ENCODE peak calls at places on chromosomes 16 and 17, in ten cellular contexts. One of them, this sample, is unnamed.
A peak's percentile ranks its signal among the peaks of the same experiment; 100 is the strongest.

GRCh38 chr17:9805769-9806168 is 14.4 kb upstream of the DHRS7C start:
- DNase-seq in COR-L47: no peak
- DNase-seq in C1 segment of cervical spinal cord: no peak
- DNase-seq in kidney tubule cell: no peak
- DNase-seq in frontal cortex: no peak
- DNase-seq in mesothelial cell of epicardium: no peak
- DNase-seq in aorta: no peak
- DNase-seq in AG20443: no peak
- DNase-seq in cardiac fibroblast: no peak
- DNase-seq in mesenchymal stem cell: no peak
- DNase-seq in this sample: no peak

GRCh38 chr17:38451840-38452529 is 23.7 kb downstream of the ARHGAP23 start:
- DNase-seq in kidney tubule cell: peak; percentile 61
- DNase-seq in cardiac fibroblast: peak; percentile 97
- DNase-seq in mesothelial cell of epicardium: no peak
- DNase-seq in AG20443: peak; percentile 92
- DNase-seq in frontal cortex: no peak
- DNase-seq in aorta: no peak
- DNase-seq in mesenchymal stem cell: peak; percentile 94
- DNase-seq in COR-L47: no peak
- DNase-seq in C1 segment of cervical spinal cord: peak; percentile 9
- DNase-seq in this sample: no peak

GRCh38 chr16:69821844-69822173 is 59.7 kb downstream of the WWP2 start:
- DNase-seq in AG20443: no peak
- DNase-seq in kidney tubule cell: no peak
- DNase-seq in mesothelial cell of epicardium: no peak
- DNase-seq in frontal cortex: no peak
- DNase-seq in cardiac fibroblast: no peak
- DNase-seq in C1 segment of cervical spinal cord: no peak
- DNase-seq in aorta: no peak
- DNase-seq in mesenchymal stem cell: no peak
- DNase-seq in COR-L47: no peak
- DNase-seq in this sample: no peak

GRCh38 chr17:73071387-73071999 is 21.0 kb downstream of the SLC39A11 start:
- DNase-seq in mesenchymal stem cell: peak; percentile 68
- DNase-seq in frontal cortex: no peak
- DNase-seq in cardiac fibroblast: peak; percentile 45
- DNase-seq in COR-L47: no peak
- DNase-seq in C1 segment of cervical spinal cord: no peak
- DNase-seq in kidney tubule cell: no peak
- DNase-seq in AG20443: peak; percentile 80
- DNase-seq in aorta: no peak
- DNase-seq in mesothelial cell of epicardium: no peak
- DNase-seq in this sample: no peak

GRCh38 chr17:65279456-65279855 is 142.3 kb downstream of the RGS9 start:
- DNase-seq in mesothelial cell of epicardium: no peak
- DNase-seq in COR-L47: no peak
- DNase-seq in frontal cortex: no peak
- DNase-seq in AG20443: no peak
- DNase-seq in mesenchymal stem cell: no peak
- DNase-seq in cardiac fibroblast: no peak
- DNase-seq in aorta: no peak
- DNase-seq in C1 segment of cervical spinal cord: no peak
- DNase-seq in kidney tubule cell: no peak
- DNase-seq in this sample: no peak

GRCh38 chr17:6452471-6453266 is 8.4 kb downstream of the PIMREG start:
- DNase-seq in AG20443: no peak
- DNase-seq in mesothelial cell of epicardium: no peak
- DNase-seq in frontal cortex: no peak
- DNase-seq in COR-L47: no peak
- DNase-seq in C1 segment of cervical spinal cord: no peak
- DNase-seq in kidney tubule cell: no peak
- DNase-seq in cardiac fibroblast: no peak
- DNase-seq in aorta: no peak
- DNase-seq in mesenchymal stem cell: no peak
- DNase-seq in this sample: no peak

GRCh38 chr17:79607941-79608728 is 2.7 kb downstream of the RBFOX3 start:
- DNase-seq in cardiac fibroblast: peak; percentile 21
- DNase-seq in mesothelial cell of epicardium: peak; percentile 64
- DNase-seq in C1 segment of cervical spinal cord: no peak
- DNase-seq in kidney tubule cell: peak; percentile 61
- DNase-seq in mesenchymal stem cell: peak; percentile 15
- DNase-seq in COR-L47: no peak
- DNase-seq in AG20443: peak; percentile 79
- DNase-seq in aorta: no peak
- DNase-seq in frontal cortex: no peak
- DNase-seq in this sample: no peak

GRCh38 chr17:34254651-34255380 is at the start of gene CCL2:
- DNase-seq in C1 segment of cervical spinal cord: no peak
- DNase-seq in COR-L47: no peak
- DNase-seq in frontal cortex: no peak
- DNase-seq in kidney tubule cell: peak; percentile 93
- DNase-seq in mesothelial cell of epicardium: peak; percentile 53
- DNase-seq in AG20443: peak; percentile 72
- DNase-seq in cardiac fibroblast: peak; percentile 95
- DNase-seq in mesenchymal stem cell: peak; percentile 82
- DNase-seq in aorta: peak; percentile 85
- DNase-seq in this sample: no peak

GRCh38 chr17:75178453-75178852 is 4.3 kb downstream of the SUMO2 start:
- DNase-seq in mesothelial cell of epicardium: no peak
- DNase-seq in cardiac fibroblast: no peak
- DNase-seq in COR-L47: no peak
- DNase-seq in frontal cortex: no peak
- DNase-seq in AG20443: no peak
- DNase-seq in kidney tubule cell: no peak
- DNase-seq in C1 segment of cervical spinal cord: no peak
- DNase-seq in aorta: no peak
- DNase-seq in mesenchymal stem cell: no peak
- DNase-seq in this sample: no peak

GRCh38 chr16:56042416-56042815 is 148.9 kb upstream of the GNAO1 start:
- DNase-seq in COR-L47: no peak
- DNase-seq in mesothelial cell of epicardium: no peak
- DNase-seq in mesenchymal stem cell: no peak
- DNase-seq in kidney tubule cell: no peak
- DNase-seq in cardiac fibroblast: no peak
- DNase-seq in aorta: no peak
- DNase-seq in AG20443: no peak
- DNase-seq in C1 segment of cervical spinal cord: no peak
- DNase-seq in frontal cortex: no peak
- DNase-seq in this sample: no peak

GRCh38 chr17:41800601-41801373 is 11.0 kb downstream of the P3H4 start:
- DNase-seq in mesenchymal stem cell: peak; percentile 73
- DNase-seq in kidney tubule cell: peak; percentile 97
- DNase-seq in AG20443: peak; percentile 78
- DNase-seq in cardiac fibroblast: peak; percentile 58
- DNase-seq in C1 segment of cervical spinal cord: no peak
- DNase-seq in aorta: no peak
- DNase-seq in mesothelial cell of epicardium: peak; percentile 48
- DNase-seq in COR-L47: peak; percentile 80
- DNase-seq in frontal cortex: no peak
- DNase-seq in this sample: no peak

GRCh38 chr17:38877130-38877851 is 7.4 kb downstream of the LASP1 start:
- DNase-seq in COR-L47: peak; percentile 34
- DNase-seq in cardiac fibroblast: no peak
- DNase-seq in aorta: no peak
- DNase-seq in C1 segment of cervical spinal cord: no peak
- DNase-seq in frontal cortex: no peak
- DNase-seq in kidney tubule cell: no peak
- DNase-seq in mesenchymal stem cell: no peak
- DNase-seq in mesothelial cell of epicardium: no peak
- DNase-seq in AG20443: no peak
- DNase-seq in this sample: no peak

GRCh38 chr16:74691093-74691855 is 9.4 kb downstream of the MLKL start:
- DNase-seq in AG20443: peak; percentile 78
- DNase-seq in mesothelial cell of epicardium: no peak
- DNase-seq in frontal cortex: no peak
- DNase-seq in kidney tubule cell: no peak
- DNase-seq in mesenchymal stem cell: peak; percentile 26
- DNase-seq in C1 segment of cervical spinal cord: no peak
- DNase-seq in aorta: no peak
- DNase-seq in COR-L47: no peak
- DNase-seq in cardiac fibroblast: peak; percentile 46
- DNase-seq in this sample: no peak

This sample was measured in esophagus squamous epithelium.